ENCODE peak calls at places on chromosomes 7 and 10, in six cellular contexts. T is spleen, Q is body of pancreas, D is A549, S is right lobe of liver, C is breast epithelium. P is an unnamed sample.

GRCh38 chr10:91587710-91588638 is 44.9 kb downstream of the PPP1R3C start:
- DNase-seq in Q (peak), T (no peak), C (no peak), D (peak), S (no peak), P (peak)

GRCh38 chr7:137109966-137110930 is 233.3 kb downstream of the PTN start:
- DNase-seq in S (no peak), C (no peak), Q (no peak), T (no peak), D (no peak), P (no peak)

GRCh38 chr10:24427678-24428409 is 218.9 kb downstream of the KIAA1217 start:
- DNase-seq in Q (no peak), T (no peak), D (no peak), C (peak), S (peak), P (no peak)

GRCh38 chr10:36469585-36469984 is 655.8 kb upstream of the ANKRD30A start:
- DNase-seq in D (no peak), C (no peak), T (no peak), S (no peak), Q (no peak), P (peak)

GRCh38 chr10:74460812-74461211 is 309.8 kb downstream of the ADK start:
- DNase-seq in D (no peak), Q (no peak), T (no peak), S (no peak), C (no peak), P (no peak)

GRCh38 chr7:36281945-36282727 is 107.5 kb upstream of the ANLN start:
- DNase-seq in T (no peak), C (no peak), S (no peak), D (no peak), Q (no peak), P (no peak)

GRCh38 chr10:17599089-17599488 is 18.1 kb downstream of the HACD1 start:
- DNase-seq in T (no peak), Q (no peak), D (peak), C (no peak), S (no peak), P (no peak)

GRCh38 chr7:113086431-113086888 is at the start of gene GPR85:
- DNase-seq in Q (peak), T (peak), C (peak), S (peak), D (peak), P (peak)

GRCh38 chr10:3025300-3025699 is 42.0 kb upstream of the PFKP start:
- DNase-seq in C (no peak), Q (no peak), S (no peak), D (no peak), T (no peak), P (no peak)

GRCh38 chr10:32446701-32447406 is 914 bp downstream of the CCDC7 start:
- DNase-seq in D (peak), Q (no peak), C (no peak), T (no peak), S (no peak), P (no peak)

GRCh38 chr7:47332213-47332612 is 249.7 kb downstream of the TNS3 start:
- DNase-seq in D (no peak), Q (no peak), S (no peak), C (peak), T (no peak), P (no peak)

GRCh38 chr7:87003872-87004798 is 55.3 kb downstream of the ELAPOR2 start:
- DNase-seq in D (no peak), Q (no peak), S (no peak), T (no peak), C (no peak), P (no peak)

GRCh38 chr10:73379064-73379748 is 20.5 kb upstream of the CFAP70 start:
- DNase-seq in D (no peak), C (no peak), Q (no peak), S (no peak), T (no peak), P (no peak)

GRCh38 chr7:150727381-150727780 is 9.8 kb upstream of the GIMAP5 start:
- DNase-seq in S (no peak), C (no peak), Q (peak), D (no peak), T (no peak), P (no peak)

GRCh38 chr7:47435889-47436312 is 146.0 kb downstream of the TNS3 start:
- DNase-seq in C (peak), T (no peak), S (no peak), Q (peak), D (peak), P (peak)

GRCh38 chr10:12905067-12905466 is 96.4 kb downstream of the CCDC3 start:
- DNase-seq in D (no peak), C (no peak), Q (no peak), T (no peak), S (no peak), P (no peak)

GRCh38 chr7:3063016-3063753 is 19.5 kb upstream of the CARD11 start:
- DNase-seq in S (no peak), T (peak), Q (no peak), D (no peak), C (no peak), P (no peak)

GRCh38 chr7:1436608-1437007 is 22.7 kb downstream of the MICALL2 start:
- DNase-seq in S (no peak), Q (no peak), D (no peak), T (no peak), C (no peak), P (no peak)

DNA sequence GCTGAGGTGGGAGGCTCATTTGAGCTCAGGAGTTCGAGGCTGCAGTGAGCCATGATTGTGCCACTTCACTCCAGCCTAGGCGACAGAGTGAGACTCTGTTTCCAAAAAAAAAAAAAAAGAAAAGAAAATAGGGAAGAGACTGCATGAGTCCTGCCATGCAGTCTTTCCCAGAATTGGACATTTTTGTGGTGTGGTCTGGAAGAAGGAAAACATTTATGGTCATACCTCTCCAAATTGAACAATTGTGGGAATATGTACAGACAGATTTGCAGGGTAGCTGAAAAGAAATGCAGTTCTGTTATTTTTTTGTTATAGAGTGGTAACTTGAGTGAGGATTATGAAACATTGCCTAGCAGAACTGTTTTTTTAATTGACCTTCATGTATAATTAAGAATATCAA is 198.1 kb downstream of the AUTS2 start:
- DNase-seq in Q (no peak), D (no peak), S (no peak), T (no peak), C (no peak), P (no peak)
- TF ChIP-seq POLR2A in Q (no peak), D (no peak), S (no peak), T (no peak), C (no peak), P (no peak)

GRCh38 chr7:33220231-33220630 is 90.9 kb downstream of the BBS9 start:
- DNase-seq in T (no peak), D (no peak), C (no peak), Q (no peak), S (no peak), P (no peak)
- TF ChIP-seq POLR2A in T (no peak), D (no peak), C (no peak), Q (no peak), S (no peak), P (no peak)

GRCh38 chr7:5041047-5041446 is 4.6 kb upstream of the RBAK start:
- DNase-seq in Q (no peak), D (no peak), S (no peak), T (no peak), C (no peak), P (no peak)

GRCh38 chr7:5043661-5044060 is 2.0 kb upstream of the RBAK start:
- DNase-seq in D (no peak), T (no peak), Q (no peak), S (no peak), C (no peak), P (no peak)

GRCh38 chr7:5045558-5046396 is at the start of gene RBAK:
- DNase-seq in C (peak), D (peak), Q (peak), S (peak), T (peak), P (peak)
- TF ChIP-seq POLR2A in C (no peak), D (peak), Q (peak), S (peak), T (no peak), P (peak)

GRCh38 chr7:38294926-38295325 is 21.5 kb upstream of the TARP start:
- DNase-seq in Q (no peak), S (no peak), T (no peak), D (no peak), C (no peak), P (no peak)

GRCh38 chr7:38300175-38300574 is 26.7 kb upstream of the TARP start:
- DNase-seq in D (no peak), Q (no peak), C (no peak), S (no peak), T (no peak), P (no peak)

GRCh38 chr7:38296059-38296857 is 22.8 kb upstream of the TARP start:
- DNase-seq in Q (no peak), T (no peak), C (no peak), D (no peak), S (no peak), P (no peak)

GRCh38 chr7:38303866-38304265 is 30.4 kb upstream of the TARP start:
- DNase-seq in T (no peak), S (no peak), Q (no peak), C (no peak), D (no peak), P (no peak)

GRCh38 chr7:38299275-38299931 is 26.0 kb upstream of the TARP start:
- DNase-seq in D (no peak), S (no peak), Q (no peak), T (no peak), C (no peak), P (no peak)
- TF ChIP-seq POLR2A in D (no peak), S (no peak), Q (no peak), T (no peak), C (no peak), P (no peak)

GRCh38 chr10:59454289-59454919 is 92.1 kb upstream of the FAM13C start:
- DNase-seq in Q (no peak), D (no peak), S (no peak), T (no peak), C (no peak), P (no peak)

GRCh38 chr10:59448616-59449015 is 86.3 kb upstream of the FAM13C start:
- DNase-seq in Q (no peak), T (no peak), D (no peak), C (no peak), S (no peak), P (no peak)
- TF ChIP-seq POLR2A in Q (no peak), T (no peak), D (no peak), C (no peak), S (no peak), P (no peak)

DNA sequence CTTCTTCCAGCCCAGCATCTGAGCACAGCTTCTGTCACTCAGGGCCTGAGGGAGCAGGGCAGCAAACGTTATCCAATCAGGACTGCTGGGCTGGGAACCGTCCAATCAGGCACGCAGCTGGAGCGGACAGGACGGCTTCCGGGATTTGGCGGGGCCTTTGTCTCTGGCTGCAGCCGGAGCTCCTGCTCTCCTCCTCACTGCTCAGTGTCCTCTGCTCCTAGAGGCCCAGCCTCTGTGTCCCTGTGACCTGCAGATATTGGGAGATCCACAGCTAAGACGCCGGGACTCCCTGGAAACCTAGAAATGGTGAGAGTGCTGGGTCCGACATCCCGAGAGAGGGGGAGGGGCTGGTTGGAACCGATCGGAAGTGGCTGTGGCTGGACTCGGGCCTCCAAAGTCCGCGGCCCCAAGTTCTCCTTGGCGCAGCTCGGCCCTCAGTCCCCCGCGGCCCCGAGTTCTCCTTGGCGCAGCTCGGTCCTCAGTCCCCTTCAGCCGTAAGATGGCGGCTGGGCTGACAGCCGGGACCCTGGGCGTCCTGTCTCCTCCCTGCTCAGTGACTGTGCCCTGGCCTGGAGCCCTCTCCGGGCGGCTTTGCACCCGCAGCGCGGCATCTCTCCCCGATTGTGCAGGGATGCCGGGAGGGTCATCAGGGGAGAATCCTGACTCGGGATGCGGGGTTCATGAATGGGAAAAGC is at the start of gene ZNF107:
- DNase-seq in C (peak), S (peak), Q (peak), D (peak), T (peak), P (peak)
- TF ChIP-seq POLR2A in C (peak), S (no peak), Q (peak), D (peak), T (peak), P (peak)

DNA sequence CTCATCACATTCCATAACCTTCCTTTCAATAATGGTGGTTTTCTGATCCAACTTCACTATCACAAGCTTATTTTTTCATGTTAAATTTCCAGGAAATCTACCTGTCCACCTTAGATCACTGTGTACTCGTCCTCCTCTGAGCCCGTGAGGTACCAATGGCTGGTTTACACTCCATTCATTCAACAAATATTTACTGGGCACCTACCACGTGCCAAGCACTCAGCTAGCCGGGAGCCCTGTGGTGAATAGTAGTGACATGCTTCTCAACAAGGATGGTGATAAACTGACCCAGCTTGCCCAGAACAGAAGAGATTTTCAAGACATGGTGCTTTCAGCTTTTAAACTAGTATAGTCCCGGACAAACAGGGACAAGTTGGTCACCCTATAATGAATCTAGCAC is 98.2 kb downstream of the FAM204A start:
- DNase-seq in T (no peak), Q (no peak), D (no peak), S (no peak), C (no peak), P (no peak)
- TF ChIP-seq POLR2A in T (no peak), Q (no peak), D (no peak), S (no peak), C (no peak), P (no peak)

GRCh38 chr10:102501201-102502028 is 1.1 kb downstream of the ACTR1A start:
- DNase-seq in D (no peak), Q (no peak), S (no peak), T (no peak), C (no peak), P (no peak)
- TF ChIP-seq POLR2A in D (no peak), Q (no peak), S (peak), T (no peak), C (no peak), P (peak)

P was measured in H54.